ENCODE peak calls at places on chromosomes 6 and 20, in four cellular contexts. One of them, this sample, is unnamed.

GRCh38 chr20:36881888-36882287 is 6.0 kb downstream of the TLDC2 start:
- DNase-seq in naive thymus-derived CD4-positive, alpha-beta T cell: no peak
- DNase-seq in psoas muscle: no peak
- DNase-seq in NB4: no peak
- DNase-seq in this sample: peak; percentile 49

GRCh38 chr6:158655569-158656450 is 6.0 kb downstream of the SYTL3 start:
- DNase-seq in NB4: no peak
- DNase-seq in naive thymus-derived CD4-positive, alpha-beta T cell: no peak
- DNase-seq in psoas muscle: peak; percentile 56
- DNase-seq in this sample: peak; percentile 47

GRCh38 chr6:28982476-28983266 is 22.4 kb downstream of the ZNF311 start:
- DNase-seq in naive thymus-derived CD4-positive, alpha-beta T cell: no peak
- DNase-seq in psoas muscle: no peak
- DNase-seq in NB4: peak; percentile 83
- DNase-seq in this sample: peak; percentile 53

GRCh38 chr20:7728373-7728772 is 211.9 kb downstream of the HAO1 start:
- DNase-seq in naive thymus-derived CD4-positive, alpha-beta T cell: no peak
- DNase-seq in psoas muscle: no peak
- DNase-seq in NB4: peak; percentile 9
- DNase-seq in this sample: no peak

GRCh38 chr6:41589223-41589622 is 43.0 kb downstream of the FOXP4 start:
- DNase-seq in naive thymus-derived CD4-positive, alpha-beta T cell: no peak
- DNase-seq in psoas muscle: no peak
- DNase-seq in NB4: no peak
- DNase-seq in this sample: no peak

GRCh38 chr20:16520154-16520553 is 53.1 kb downstream of the KIF16B start:
- DNase-seq in NB4: no peak
- DNase-seq in naive thymus-derived CD4-positive, alpha-beta T cell: no peak
- DNase-seq in psoas muscle: no peak
- DNase-seq in this sample: no peak

GRCh38 chr6:70394518-70395300 is 18.6 kb upstream of the FAM135A start:
- DNase-seq in NB4: no peak
- DNase-seq in psoas muscle: no peak
- DNase-seq in naive thymus-derived CD4-positive, alpha-beta T cell: no peak
- DNase-seq in this sample: no peak

GRCh38 chr6:37288247-37288646 is 30.3 kb upstream of the TMEM217 start:
- DNase-seq in naive thymus-derived CD4-positive, alpha-beta T cell: no peak
- DNase-seq in NB4: no peak
- DNase-seq in psoas muscle: no peak
- DNase-seq in this sample: no peak

DNA sequence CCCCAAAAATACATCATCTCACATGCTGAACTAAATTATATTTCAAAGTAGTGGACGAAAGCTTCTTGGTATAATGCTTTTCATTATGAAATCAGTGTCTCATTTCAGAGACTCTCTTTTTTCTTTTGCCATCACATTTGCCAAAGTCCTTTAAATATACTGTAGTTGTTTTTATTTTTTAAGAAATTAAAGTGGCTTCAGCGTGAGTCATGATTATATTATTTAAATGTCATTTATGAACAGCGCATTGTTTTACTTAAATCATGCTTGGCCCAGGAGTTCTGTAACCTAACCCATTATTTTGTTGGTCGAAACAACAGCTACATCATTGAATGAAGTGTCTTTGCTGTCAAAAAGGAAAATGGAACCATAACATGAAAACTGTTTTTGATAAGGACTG is 100.9 kb downstream of the CD109 start:
- DNase-seq in psoas muscle: no peak
- DNase-seq in NB4: no peak
- DNase-seq in naive thymus-derived CD4-positive, alpha-beta T cell: no peak
- DNase-seq in this sample: no peak
- H3K4me3 ChIP-seq in psoas muscle: no peak overlapping the region
- H3K4me3 ChIP-seq in NB4: no peak overlapping the region
- H3K4me3 ChIP-seq in naive thymus-derived CD4-positive, alpha-beta T cell: no peak overlapping the region
- H3K4me3 ChIP-seq in this sample: no peak overlapping the region

DNA sequence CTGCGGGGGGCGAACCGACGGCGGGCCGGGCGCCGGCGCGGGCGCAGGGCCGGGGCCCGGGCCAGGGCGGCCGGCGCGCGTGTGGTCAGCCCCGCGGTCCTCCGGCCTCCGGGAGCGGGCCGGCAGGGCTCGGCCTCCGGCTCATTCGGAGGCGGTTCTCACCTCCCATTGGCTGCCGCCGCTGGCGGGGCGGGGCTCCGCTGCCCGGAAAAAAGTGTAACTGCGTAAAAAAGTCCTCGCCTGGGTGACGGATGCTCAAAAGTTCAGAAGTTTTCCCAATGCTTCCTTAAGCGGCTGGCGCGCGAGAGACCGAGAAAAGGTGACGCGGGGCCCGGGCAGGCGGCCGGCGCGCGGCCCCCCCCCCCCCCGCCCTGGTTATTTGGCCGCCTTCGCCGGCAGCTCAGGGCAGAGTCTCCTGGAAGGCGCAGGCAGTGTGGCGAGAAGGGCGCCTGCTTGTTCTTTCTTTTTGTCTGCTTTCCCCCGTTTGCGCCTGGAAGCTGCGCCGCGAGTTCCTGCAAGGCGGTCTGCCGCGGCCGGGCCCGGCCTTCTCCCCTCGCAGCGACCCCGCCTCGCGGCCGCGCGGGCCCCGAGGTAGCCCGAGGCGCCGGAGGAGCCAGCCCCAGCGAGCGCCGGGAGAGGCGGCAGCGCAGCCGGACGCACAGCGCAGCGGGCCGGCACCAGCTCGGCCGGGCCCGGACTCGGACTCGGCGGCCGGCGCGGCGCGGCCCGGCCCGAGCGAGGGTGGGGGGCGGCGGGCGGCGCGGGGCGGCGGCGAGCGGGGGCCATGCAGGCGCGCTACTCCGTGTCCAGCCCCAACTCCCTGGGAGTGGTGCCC is at the start of gene FOXC1:
- DNase-seq in NB4: peak; percentile 89
- DNase-seq in naive thymus-derived CD4-positive, alpha-beta T cell: no peak
- DNase-seq in psoas muscle: peak; percentile 90
- DNase-seq in this sample: peak; percentile 81
- H3K4me3 ChIP-seq in NB4: peak within 1 kb of the TSS; percentile 51
- H3K4me3 ChIP-seq in naive thymus-derived CD4-positive, alpha-beta T cell: peak within 1 kb of the TSS; percentile 26
- H3K4me3 ChIP-seq in psoas muscle: peak within 1 kb of the TSS; percentile 78
- H3K4me3 ChIP-seq in this sample: peak within 1 kb of the TSS; percentile 84

DNA sequence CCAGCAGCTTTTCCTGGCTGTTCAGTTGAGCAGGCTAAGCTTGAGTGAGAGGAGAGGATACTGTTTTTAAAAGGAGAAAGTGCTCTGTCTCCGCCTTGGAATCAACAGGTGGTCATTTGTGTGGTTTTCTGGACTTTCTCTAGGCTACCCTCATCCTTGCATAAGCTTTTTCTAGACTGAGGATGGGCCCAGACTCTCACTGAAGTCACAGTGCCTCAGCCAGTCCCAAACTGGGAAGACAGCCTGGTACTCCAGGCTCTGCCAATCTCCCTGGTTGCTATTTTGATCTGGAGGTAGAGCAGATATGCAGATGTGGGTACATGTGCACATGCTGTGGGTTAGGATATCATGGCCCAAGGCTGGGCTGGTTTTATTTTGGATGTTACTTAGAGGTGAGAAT is 7.0 kb downstream of the SCUBE3 start:
- DNase-seq in naive thymus-derived CD4-positive, alpha-beta T cell: no peak
- DNase-seq in NB4: no peak
- DNase-seq in psoas muscle: no peak
- DNase-seq in this sample: no peak
- H3K4me3 ChIP-seq in naive thymus-derived CD4-positive, alpha-beta T cell: no peak overlapping the region
- H3K4me3 ChIP-seq in NB4: no peak overlapping the region
- H3K4me3 ChIP-seq in psoas muscle: no peak overlapping the region
- H3K4me3 ChIP-seq in this sample: no peak overlapping the region

DNA sequence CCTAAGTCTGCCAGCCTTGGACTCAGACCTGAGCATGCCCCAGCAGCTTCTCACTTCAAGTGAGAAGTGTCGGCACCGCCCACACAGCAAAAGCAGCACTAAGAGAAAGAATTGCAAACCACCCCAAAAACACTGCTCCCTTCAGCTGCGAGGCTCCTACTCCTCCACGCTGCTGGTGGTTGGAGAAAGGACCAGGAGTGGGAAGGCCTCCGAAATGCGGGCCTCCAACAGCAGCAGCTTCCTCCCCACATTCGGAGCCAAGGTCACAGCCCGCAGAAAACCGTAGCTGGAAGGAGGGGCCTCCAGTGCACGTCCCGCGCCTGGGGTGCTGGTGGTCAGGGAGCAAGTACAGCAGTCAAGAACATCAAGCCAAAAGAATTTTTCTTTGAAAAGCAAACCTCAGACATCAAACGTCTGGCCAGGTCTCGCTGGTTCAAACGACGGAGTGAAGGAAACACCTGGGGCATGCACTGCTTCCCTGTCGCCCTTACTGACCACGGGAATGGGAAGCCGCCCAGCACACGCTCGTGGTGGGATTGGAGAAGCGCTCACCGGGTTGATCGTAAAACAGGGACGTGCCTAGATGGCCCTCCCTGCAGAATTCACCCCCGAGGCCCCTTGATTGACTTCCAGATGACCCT is 185.6 kb upstream of the CST7 start:
- DNase-seq in naive thymus-derived CD4-positive, alpha-beta T cell: no peak
- DNase-seq in psoas muscle: no peak
- DNase-seq in NB4: no peak
- DNase-seq in this sample: peak; percentile 1
- H3K4me3 ChIP-seq in naive thymus-derived CD4-positive, alpha-beta T cell: no peak overlapping the region
- H3K4me3 ChIP-seq in psoas muscle: no peak overlapping the region
- H3K4me3 ChIP-seq in NB4: no peak overlapping the region
- H3K4me3 ChIP-seq in this sample: no peak overlapping the region